ENCODE peak calls at places on chromosomes 6 and 20, in four cellular contexts. V is HCT116, P is K562, F is HepG2. A is an unnamed sample.

GRCh38 chr6:83511901-83512681 is at the start of gene PRSS35:
- DNase-seq in V (peak), P (peak), F (peak), A (no peak)

GRCh38 chr6:111357680-111358079 is 125.3 kb downstream of the REV3L start:
- DNase-seq in P (no peak), V (no peak), F (no peak), A (no peak)

GRCh38 chr20:53227523-53227922 is 255.4 kb downstream of the TSHZ2 start:
- DNase-seq in V (no peak), P (no peak), F (no peak), A (no peak)

GRCh38 chr6:136014454-136015421 is 163.2 kb downstream of the PDE7B start:
- DNase-seq in V (no peak), P (no peak), F (no peak), A (no peak)

GRCh38 chr6:36914227-36914794 is 28.6 kb downstream of the C6orf89 start:
- DNase-seq in P (no peak), F (peak), V (peak), A (peak)

GRCh38 chr20:31517373-31517772 is 3.1 kb downstream of the HM13 start:
- DNase-seq in F (peak), P (peak), V (peak), A (no peak)

GRCh38 chr6:157604816-157605215 is 218.2 kb upstream of the SNX9 start:
- DNase-seq in V (no peak), F (no peak), P (no peak), A (no peak)

GRCh38 chr6:28794175-28795002 is 129.4 kb downstream of the TRIM27 start:
- DNase-seq in P (peak), F (peak), V (no peak), A (no peak)

GRCh38 chr6:170114956-170115855 is 175.7 kb downstream of the DLL1 start:
- DNase-seq in V (no peak), F (no peak), P (no peak), A (no peak)

GRCh38 chr20:4160761-4161305 is 145.5 kb upstream of the RNF24 start:
- DNase-seq in P (no peak), F (peak), V (no peak), A (no peak)

GRCh38 chr6:144151010-144151727 is 852 bp downstream of the STX11 start:
- DNase-seq in V (no peak), P (peak), F (no peak), A (peak)

GRCh38 chr6:57305112-57305511 is 12.3 kb upstream of the PRIM2 start:
- DNase-seq in P (no peak), F (no peak), V (no peak), A (no peak)

GRCh38 chr20:40175296-40175695 is 513.7 kb downstream of the MAFB start:
- DNase-seq in V (no peak), P (no peak), F (no peak), A (no peak)

GRCh38 chr20:59673288-59673997 is 69.1 kb downstream of the PHACTR3 start:
- DNase-seq in P (no peak), F (no peak), V (no peak), A (no peak)

GRCh38 chr20:53827996-53828672 is 234.5 kb upstream of the ZNF217 start:
- DNase-seq in P (no peak), F (no peak), V (peak), A (peak)

GRCh38 chr6:161238076-161238869 is 35.6 kb downstream of the AGPAT4 start:
- DNase-seq in F (no peak), P (peak), V (no peak), A (no peak)

GRCh38 chr6:37059344-37060194 is 54.1 kb downstream of the FGD2 start:
- DNase-seq in V (peak), P (peak), F (peak), A (peak)

GRCh38 chr6:8435845-8436168 is 462 bp upstream of the SLC35B3 start:
- DNase-seq in F (no peak), V (no peak), P (no peak), A (no peak)

GRCh38 chr20:14879020-14879697 is 541.7 kb upstream of the FLRT3 start:
- DNase-seq in F (peak), P (no peak), V (peak), A (peak)

GRCh38 chr20:19688031-19688806 is 69.8 kb upstream of the RIN2 start:
- DNase-seq in P (peak), F (peak), V (peak), A (peak)

GRCh38 chr6:117924708-117925107 is 17.6 kb downstream of the SLC35F1 start:
- DNase-seq in P (no peak), V (no peak), F (no peak), A (no peak)

GRCh38 chr20:14989891-14990290 is 652.5 kb upstream of the FLRT3 start:
- DNase-seq in V (no peak), P (no peak), F (no peak), A (no peak)

GRCh38 chr6:22141271-22141745 is 155.5 kb downstream of the PRL start:
- DNase-seq in V (no peak), F (peak), P (no peak), A (peak)

GRCh38 chr6:3260772-3261517 is 2.2 kb downstream of the PSMG4 start:
- DNase-seq in P (no peak), V (no peak), F (no peak), A (no peak)

GRCh38 chr6:85574932-85575598 is 18.6 kb downstream of the SNX14 start:
- DNase-seq in V (no peak), P (no peak), F (peak), A (no peak)

GRCh38 chr20:9241721-9242427 is 173.0 kb downstream of the PLCB4 start:
- DNase-seq in F (no peak), P (no peak), V (no peak), A (no peak)

GRCh38 chr6:46437671-46438221 is 53.5 kb downstream of the RCAN2 start:
- DNase-seq in F (no peak), P (peak), V (no peak), A (no peak)

GRCh38 chr20:58636983-58637421 is 14.1 kb upstream of the STX16 start:
- DNase-seq in F (no peak), P (no peak), V (no peak), A (no peak)

GRCh38 chr6:33174784-33175183 is 17.5 kb downstream of the COL11A2 start:
- DNase-seq in V (no peak), F (no peak), P (no peak), A (no peak)

GRCh38 chr6:109783245-109783990 is 92.3 kb downstream of the FIG4 start:
- DNase-seq in P (peak), V (no peak), F (no peak), A (no peak)

GRCh38 chr6:109237082-109237985 is 142.0 kb downstream of the CEP57L1 start:
- DNase-seq in F (no peak), V (no peak), P (peak), A (no peak)

GRCh38 chr6:42555477-42556457 is 8.1 kb upstream of the UBR2 start:
- DNase-seq in F (peak), P (peak), V (peak), A (no peak)

GRCh38 chr20:58213716-58214115 is 14.7 kb downstream of the ANKRD60 start:
- DNase-seq in F (no peak), V (no peak), P (no peak), A (no peak)

GRCh38 chr20:40262219-40262618 is 426.8 kb downstream of the MAFB start:
- DNase-seq in F (no peak), V (no peak), P (no peak), A (no peak)

GRCh38 chr6:73207221-73207837 is 18.0 kb downstream of the KHDC1L start:
- DNase-seq in V (no peak), P (no peak), F (no peak), A (no peak)

GRCh38 chr6:9397981-9398559 is 962.7 kb upstream of the SLC35B3 start:
- DNase-seq in P (no peak), F (no peak), V (no peak), A (no peak)

GRCh38 chr6:135195522-135195921 is 14.4 kb downstream of the MYB start:
- DNase-seq in P (peak), V (no peak), F (no peak), A (no peak)

GRCh38 chr6:89940225-89941027 is 46.2 kb downstream of the GJA10 start:
- DNase-seq in F (peak), P (peak), V (peak), A (peak)
- TF ChIP-seq SIN3A in F (no peak), P (no peak), V (no peak), A (no peak)

DNA sequence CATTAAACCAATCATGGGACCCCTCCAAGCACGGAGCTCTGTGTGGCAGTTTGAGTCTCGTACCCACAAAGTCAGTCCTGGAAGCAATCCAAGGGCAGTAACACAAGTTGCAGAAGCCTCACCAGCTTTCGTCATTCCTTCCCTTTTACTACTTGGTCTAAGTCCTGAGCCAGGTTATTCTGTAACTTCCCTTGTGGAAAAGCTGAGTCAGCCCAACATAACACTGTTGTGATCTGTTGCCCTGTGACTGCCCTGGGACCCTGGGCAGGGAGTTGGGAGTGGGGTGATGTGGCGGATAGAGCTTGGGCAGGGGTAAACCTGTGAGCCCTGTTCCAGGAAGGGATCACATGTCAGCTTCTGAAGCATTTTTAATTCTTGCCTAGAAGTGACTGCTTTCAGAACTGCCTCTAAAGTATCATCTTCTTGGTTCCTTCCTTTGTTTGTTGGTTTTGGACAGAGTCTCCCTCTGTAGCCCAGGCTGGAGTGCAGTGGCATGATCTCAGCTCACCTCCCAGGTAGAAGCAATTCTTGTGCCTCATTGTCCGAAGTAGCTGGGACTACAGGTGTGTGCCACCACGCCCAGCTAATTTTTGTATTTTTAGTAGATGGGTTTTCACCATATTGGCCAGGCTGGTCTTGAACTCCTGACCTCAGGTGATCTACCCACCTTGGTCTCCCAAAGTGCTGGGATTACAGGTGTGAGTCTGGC is 183.7 kb upstream of the JAG1 start:
- DNase-seq in F (peak), P (no peak), V (no peak), A (no peak)
- TF ChIP-seq TCF7L2 in F (no peak), P (no peak), V (no peak), A (no peak)

DNA sequence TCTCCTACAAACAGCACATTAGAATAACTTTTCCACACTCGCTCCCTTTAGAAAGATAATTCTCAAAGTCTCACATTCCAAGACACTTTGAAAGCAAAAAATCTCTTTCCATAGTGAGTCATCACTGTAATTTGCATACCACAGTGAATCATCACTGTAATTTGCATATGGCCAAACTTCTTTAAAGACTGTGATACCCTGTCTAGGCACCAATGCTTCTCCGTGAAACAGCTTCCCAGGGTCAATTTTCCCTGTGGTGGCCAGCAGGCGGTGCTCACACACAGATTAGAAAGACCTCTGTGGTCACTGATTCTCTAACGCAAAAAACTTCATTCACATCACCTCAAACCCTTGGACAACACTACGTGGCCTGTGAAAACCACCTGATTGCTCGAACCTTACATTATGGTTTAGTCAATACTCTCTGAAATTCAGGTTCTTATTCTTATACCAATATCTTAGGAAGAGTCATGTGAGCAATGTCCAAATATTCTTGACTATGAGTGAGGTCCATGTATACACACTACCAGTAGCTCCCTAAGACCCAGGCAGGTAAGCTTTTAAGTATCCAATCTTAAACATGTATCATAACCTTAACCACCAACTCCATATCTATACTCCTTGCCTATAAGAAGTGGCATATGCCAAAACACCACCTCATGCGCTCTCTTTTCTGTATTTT is 78.5 kb upstream of the PHACTR1 start:
- DNase-seq in V (peak), F (peak), P (peak), A (peak)
- TF ChIP-seq SIN3A in V (no peak), F (no peak), P (no peak), A (no peak)

DNA sequence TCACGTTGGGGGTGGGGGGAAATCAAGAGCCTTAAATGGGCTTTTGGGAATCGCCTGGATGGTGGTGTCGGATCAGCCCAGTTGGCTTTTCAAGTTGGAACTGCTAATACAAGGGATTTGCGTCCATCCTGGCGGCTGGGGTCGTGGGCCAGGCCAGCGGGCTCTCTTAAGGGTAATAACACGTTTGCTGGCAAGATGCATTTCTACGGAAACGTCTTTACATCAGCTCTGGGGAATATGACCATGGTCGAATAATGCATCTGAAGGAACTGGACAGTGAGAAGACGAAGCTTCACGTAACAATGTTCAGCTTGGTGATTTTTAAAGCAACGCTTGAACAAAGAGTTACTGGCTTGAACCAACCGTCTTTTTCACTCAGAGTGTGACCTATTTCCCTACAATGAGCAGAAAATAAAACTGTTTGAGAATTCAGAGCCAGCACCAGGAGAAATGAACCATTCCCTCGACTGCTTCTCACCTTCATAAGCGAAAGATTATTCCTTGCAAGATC is 1.6 kb upstream of the MARCKS start:
- DNase-seq in P (peak), F (no peak), V (no peak), A (no peak)
- TF ChIP-seq TCF7L2 in P (no peak), F (no peak), V (no peak), A (no peak)

DNA sequence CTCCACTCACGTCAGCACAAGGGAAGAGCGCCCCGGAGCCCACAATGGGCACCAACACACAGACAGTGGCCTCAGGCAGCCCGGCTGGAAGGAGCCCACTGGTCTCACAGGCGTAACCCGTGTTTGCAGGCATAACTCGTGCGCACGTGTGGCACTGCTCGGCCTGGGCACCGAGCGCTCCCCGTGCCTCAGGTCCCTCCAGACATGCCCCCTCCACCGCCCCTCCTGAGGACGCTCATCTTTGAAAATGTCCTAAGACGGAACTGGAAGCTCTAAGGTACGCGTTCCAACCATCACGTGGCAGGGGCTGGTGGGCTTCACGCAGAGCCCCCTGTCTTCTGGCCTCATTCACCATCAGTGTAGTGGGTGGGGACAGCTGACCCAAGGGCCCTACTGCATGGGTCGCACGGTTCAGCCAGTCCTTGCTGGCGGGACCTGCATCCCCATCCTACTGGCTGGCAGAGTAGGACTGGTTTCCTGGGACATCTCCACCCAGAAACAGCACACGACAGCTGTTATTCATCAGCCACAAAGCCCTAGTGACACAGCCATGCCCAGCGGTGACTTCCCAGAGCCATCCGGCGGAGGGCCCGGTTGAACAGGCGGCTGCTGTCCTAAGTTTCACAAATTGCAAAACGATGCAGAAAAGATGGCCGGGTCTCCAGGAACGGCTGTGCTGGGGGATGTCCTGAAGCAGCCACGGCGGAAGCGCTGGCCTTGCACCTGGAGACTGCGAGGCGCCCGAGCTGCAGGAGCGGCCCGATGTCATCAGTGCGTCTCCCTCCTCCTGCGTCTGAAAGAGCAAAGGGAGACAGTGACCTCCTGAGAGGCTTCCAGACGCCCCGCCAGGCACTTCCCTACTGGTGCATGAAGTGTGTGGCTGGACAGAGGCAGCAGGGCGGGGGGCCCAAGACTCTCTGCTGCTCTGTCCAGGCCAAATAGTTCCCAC is 44.4 kb downstream of the SSR1 start:
- DNase-seq in V (no peak), F (no peak), P (no peak), A (no peak)
- TF ChIP-seq SIN3A in V (no peak), F (no peak), P (no peak), A (no peak)

GRCh38 chr20:34165246-34165645 is 53.2 kb upstream of the EIF2S2 start:
- DNase-seq in V (no peak), F (no peak), P (no peak), A (no peak)

GRCh38 chr20:34164569-34164968 is 52.5 kb upstream of the EIF2S2 start:
- DNase-seq in P (no peak), V (no peak), F (no peak), A (no peak)

GRCh38 chr20:34163316-34163715 is 51.3 kb upstream of the EIF2S2 start:
- DNase-seq in V (no peak), P (no peak), F (no peak), A (no peak)
- TF ChIP-seq TCF7L2 in V (no peak), P (no peak), F (no peak), A (no peak)

A was measured in Panc1.